ENCODE peak calls at places on chromosomes 7 and 10, in five cellular contexts. M is IMR-90, U is sigmoid colon, J is iris pigment epithelial cell, E is NCI-H2029 treated with DMSO at 0.1 percent for 48 hours. P is an unnamed sample.

GRCh38 chr10:112307631-112308502 is 24.7 kb downstream of the TECTB start:
- DNase-seq in E (no peak), U (no peak), M (peak), J (peak), P (no peak)

GRCh38 chr7:41156268-41156667 is 546.6 kb downstream of the INHBA start:
- DNase-seq in J (peak), M (peak), U (no peak), E (no peak), P (no peak)

GRCh38 chr7:55065079-55065478 is 46.3 kb downstream of the EGFR start:
- DNase-seq in E (no peak), J (peak), M (peak), U (peak), P (no peak)

GRCh38 chr7:138342990-138343389 is 117.1 kb upstream of the TRIM24 start:
- DNase-seq in J (no peak), M (no peak), U (no peak), E (no peak), P (no peak)

GRCh38 chr7:95493247-95493646 is 7.5 kb downstream of the ASB4 start:
- DNase-seq in U (no peak), E (no peak), J (peak), M (peak), P (no peak)

GRCh38 chr10:10589540-10589939 is 428.1 kb upstream of the CELF2 start:
- DNase-seq in J (peak), M (peak), E (no peak), U (no peak), P (no peak)

GRCh38 chr7:36795451-36796021 is 71.2 kb upstream of the AOAH start:
- DNase-seq in U (no peak), J (no peak), M (no peak), E (no peak), P (peak)

GRCh38 chr7:149226840-149227494 is 12.5 kb upstream of the ZNF212 start:
- DNase-seq in M (no peak), U (no peak), E (no peak), J (peak), P (no peak)

GRCh38 chr7:43700059-43700501 is 29.2 kb downstream of the COA1 start:
- DNase-seq in J (peak), M (peak), E (peak), U (no peak), P (peak)

P was measured in LNCaP clone FGC.